ENCODE peak calls at places on chromosomes 6 and 20, in six cellular contexts. One of them, this sample, is unnamed.
A peak's percentile ranks its signal among the peaks of the same experiment; 100 is the strongest.

GRCh38 chr20:44714701-44715494 is at the start of gene CCN5:
- DNase-seq in stimulated activated CD4-positive, alpha-beta T cell treated with anti-CD3 and anti-CD28 coated beads, TNF-alpha, amount 100 ng/mL, for 1 hour: no peak
- DNase-seq in AG09309: no peak
- DNase-seq in psoas muscle: peak; percentile 90
- DNase-seq in astrocyte of the spinal cord: peak; percentile 84
- DNase-seq in Peyer's patch: peak; percentile 79
- DNase-seq in this sample: peak; percentile 94

GRCh38 chr6:12113190-12113578 is 101.1 kb downstream of the HIVEP1 start:
- DNase-seq in stimulated activated CD4-positive, alpha-beta T cell treated with anti-CD3 and anti-CD28 coated beads, TNF-alpha, amount 100 ng/mL, for 1 hour: no peak
- DNase-seq in AG09309: peak; percentile 33
- DNase-seq in psoas muscle: no peak
- DNase-seq in astrocyte of the spinal cord: peak; percentile 90
- DNase-seq in Peyer's patch: no peak
- DNase-seq in this sample: no peak

GRCh38 chr6:90169328-90169886 is 127.2 kb downstream of the BACH2 start:
- DNase-seq in stimulated activated CD4-positive, alpha-beta T cell treated with anti-CD3 and anti-CD28 coated beads, TNF-alpha, amount 100 ng/mL, for 1 hour: no peak
- DNase-seq in AG09309: no peak
- DNase-seq in psoas muscle: no peak
- DNase-seq in astrocyte of the spinal cord: no peak
- DNase-seq in Peyer's patch: no peak
- DNase-seq in this sample: no peak

GRCh38 chr6:29651413-29652197 is 5.3 kb upstream of the MOG start:
- DNase-seq in stimulated activated CD4-positive, alpha-beta T cell treated with anti-CD3 and anti-CD28 coated beads, TNF-alpha, amount 100 ng/mL, for 1 hour: no peak
- DNase-seq in AG09309: no peak
- DNase-seq in psoas muscle: no peak
- DNase-seq in astrocyte of the spinal cord: peak; percentile 45
- DNase-seq in Peyer's patch: no peak
- DNase-seq in this sample: no peak

GRCh38 chr6:47209632-47210031 is 100.1 kb downstream of the TNFRSF21 start:
- DNase-seq in stimulated activated CD4-positive, alpha-beta T cell treated with anti-CD3 and anti-CD28 coated beads, TNF-alpha, amount 100 ng/mL, for 1 hour: no peak
- DNase-seq in AG09309: no peak
- DNase-seq in psoas muscle: no peak
- DNase-seq in astrocyte of the spinal cord: peak; percentile 45
- DNase-seq in Peyer's patch: no peak
- DNase-seq in this sample: no peak

GRCh38 chr20:46994341-46994740 is 99.7 kb downstream of the EYA2 start:
- DNase-seq in stimulated activated CD4-positive, alpha-beta T cell treated with anti-CD3 and anti-CD28 coated beads, TNF-alpha, amount 100 ng/mL, for 1 hour: peak; percentile 7
- DNase-seq in AG09309: no peak
- DNase-seq in psoas muscle: no peak
- DNase-seq in astrocyte of the spinal cord: no peak
- DNase-seq in Peyer's patch: peak; percentile 48
- DNase-seq in this sample: peak; percentile 45

GRCh38 chr20:46264391-46265266 is 43.7 kb downstream of the CDH22 start:
- DNase-seq in stimulated activated CD4-positive, alpha-beta T cell treated with anti-CD3 and anti-CD28 coated beads, TNF-alpha, amount 100 ng/mL, for 1 hour: no peak
- DNase-seq in AG09309: no peak
- DNase-seq in psoas muscle: no peak
- DNase-seq in astrocyte of the spinal cord: no peak
- DNase-seq in Peyer's patch: no peak
- DNase-seq in this sample: no peak

GRCh38 chr6:105832358-105832757 is 253.8 kb upstream of the PRDM1 start:
- DNase-seq in stimulated activated CD4-positive, alpha-beta T cell treated with anti-CD3 and anti-CD28 coated beads, TNF-alpha, amount 100 ng/mL, for 1 hour: no peak
- DNase-seq in AG09309: no peak
- DNase-seq in psoas muscle: no peak
- DNase-seq in astrocyte of the spinal cord: no peak
- DNase-seq in Peyer's patch: no peak
- DNase-seq in this sample: no peak

GRCh38 chr20:63125581-63125892 is 90.4 kb downstream of the YTHDF1 start:
- DNase-seq in stimulated activated CD4-positive, alpha-beta T cell treated with anti-CD3 and anti-CD28 coated beads, TNF-alpha, amount 100 ng/mL, for 1 hour: no peak
- DNase-seq in AG09309: no peak
- DNase-seq in psoas muscle: no peak
- DNase-seq in astrocyte of the spinal cord: no peak
- DNase-seq in Peyer's patch: no peak
- DNase-seq in this sample: no peak

GRCh38 chr6:19035454-19035853 is 648.3 kb downstream of the RNF144B start:
- DNase-seq in stimulated activated CD4-positive, alpha-beta T cell treated with anti-CD3 and anti-CD28 coated beads, TNF-alpha, amount 100 ng/mL, for 1 hour: no peak
- DNase-seq in AG09309: no peak
- DNase-seq in psoas muscle: no peak
- DNase-seq in astrocyte of the spinal cord: no peak
- DNase-seq in Peyer's patch: no peak
- DNase-seq in this sample: no peak

GRCh38 chr6:7134999-7135735 is 27.4 kb downstream of the RREB1 start:
- DNase-seq in stimulated activated CD4-positive, alpha-beta T cell treated with anti-CD3 and anti-CD28 coated beads, TNF-alpha, amount 100 ng/mL, for 1 hour: no peak
- DNase-seq in AG09309: no peak
- DNase-seq in psoas muscle: no peak
- DNase-seq in astrocyte of the spinal cord: no peak
- DNase-seq in Peyer's patch: no peak
- DNase-seq in this sample: no peak

GRCh38 chr6:30939473-30939872 is 1.3 kb upstream of the MUCL3 start:
- DNase-seq in stimulated activated CD4-positive, alpha-beta T cell treated with anti-CD3 and anti-CD28 coated beads, TNF-alpha, amount 100 ng/mL, for 1 hour: no peak
- DNase-seq in AG09309: no peak
- DNase-seq in psoas muscle: no peak
- DNase-seq in astrocyte of the spinal cord: no peak
- DNase-seq in Peyer's patch: no peak
- DNase-seq in this sample: no peak

GRCh38 chr20:15380770-15381169 is 1043.4 kb upstream of the FLRT3 start:
- DNase-seq in stimulated activated CD4-positive, alpha-beta T cell treated with anti-CD3 and anti-CD28 coated beads, TNF-alpha, amount 100 ng/mL, for 1 hour: no peak
- DNase-seq in AG09309: no peak
- DNase-seq in psoas muscle: no peak
- DNase-seq in astrocyte of the spinal cord: no peak
- DNase-seq in Peyer's patch: no peak
- DNase-seq in this sample: no peak

GRCh38 chr6:8375916-8376315 is 59.4 kb downstream of the SLC35B3 start:
- DNase-seq in stimulated activated CD4-positive, alpha-beta T cell treated with anti-CD3 and anti-CD28 coated beads, TNF-alpha, amount 100 ng/mL, for 1 hour: no peak
- DNase-seq in AG09309: no peak
- DNase-seq in psoas muscle: no peak
- DNase-seq in astrocyte of the spinal cord: no peak
- DNase-seq in Peyer's patch: no peak
- DNase-seq in this sample: no peak

GRCh38 chr6:142653710-142654274 is 291.2 kb downstream of the HIVEP2 start:
- DNase-seq in stimulated activated CD4-positive, alpha-beta T cell treated with anti-CD3 and anti-CD28 coated beads, TNF-alpha, amount 100 ng/mL, for 1 hour: no peak
- DNase-seq in AG09309: no peak
- DNase-seq in psoas muscle: no peak
- DNase-seq in astrocyte of the spinal cord: no peak
- DNase-seq in Peyer's patch: no peak
- DNase-seq in this sample: no peak

GRCh38 chr6:121515615-121516265 is 80.3 kb downstream of the GJA1 start:
- DNase-seq in stimulated activated CD4-positive, alpha-beta T cell treated with anti-CD3 and anti-CD28 coated beads, TNF-alpha, amount 100 ng/mL, for 1 hour: no peak
- DNase-seq in AG09309: no peak
- DNase-seq in psoas muscle: no peak
- DNase-seq in astrocyte of the spinal cord: peak; percentile 57
- DNase-seq in Peyer's patch: no peak
- DNase-seq in this sample: no peak

GRCh38 chr6:166515072-166515810 is 71.2 kb downstream of the RAMACL start:
- DNase-seq in stimulated activated CD4-positive, alpha-beta T cell treated with anti-CD3 and anti-CD28 coated beads, TNF-alpha, amount 100 ng/mL, for 1 hour: peak; percentile 10
- DNase-seq in AG09309: peak; percentile 59
- DNase-seq in psoas muscle: peak; percentile 52
- DNase-seq in astrocyte of the spinal cord: peak; percentile 84
- DNase-seq in Peyer's patch: peak; percentile 48
- DNase-seq in this sample: peak; percentile 46

GRCh38 chr6:64301307-64302236 is 666.0 kb downstream of the PHF3 start:
- DNase-seq in stimulated activated CD4-positive, alpha-beta T cell treated with anti-CD3 and anti-CD28 coated beads, TNF-alpha, amount 100 ng/mL, for 1 hour: no peak
- DNase-seq in AG09309: no peak
- DNase-seq in psoas muscle: no peak
- DNase-seq in astrocyte of the spinal cord: no peak
- DNase-seq in Peyer's patch: peak; percentile 57
- DNase-seq in this sample: no peak

This sample was measured in Calu3.